ENCODE peak calls at places on chromosomes 3 and 15, in seven cellular contexts. One of them, this sample, is unnamed. For H3K4me1, the result is how much of the 10 kb centered on the place peaks cover.

GRCh38 chr3:124273651-124274050 is 281.7 kb upstream of the ROPN1 start:
- DNase-seq in K562: no peak
- DNase-seq in HCT116: no peak
- DNase-seq in GM12878: no peak
- DNase-seq in H1: no peak
- DNase-seq in SK-N-SH: no peak
- DNase-seq in HepG2: no peak
- DNase-seq in this sample: no peak

GRCh38 chr3:112233083-112233482 is 60.9 kb downstream of the SLC9C1 start:
- DNase-seq in K562: no peak
- DNase-seq in HCT116: no peak
- DNase-seq in GM12878: no peak
- DNase-seq in H1: no peak
- DNase-seq in SK-N-SH: no peak
- DNase-seq in HepG2: no peak
- DNase-seq in this sample: no peak

GRCh38 chr15:89958107-89958805 is 42.9 kb upstream of the ZNF710 start:
- DNase-seq in K562: no peak
- DNase-seq in HCT116: no peak
- DNase-seq in GM12878: no peak
- DNase-seq in H1: no peak
- DNase-seq in SK-N-SH: no peak
- DNase-seq in HepG2: peak
- DNase-seq in this sample: no peak

GRCh38 chr3:16173696-16174355 is 654 bp upstream of the GALNT15 start:
- DNase-seq in K562: no peak
- DNase-seq in HCT116: no peak
- DNase-seq in GM12878: no peak
- DNase-seq in H1: no peak
- DNase-seq in SK-N-SH: no peak
- DNase-seq in HepG2: no peak
- DNase-seq in this sample: no peak

GRCh38 chr3:136883967-136884720 is 22.1 kb downstream of the NCK1 start:
- DNase-seq in K562: no peak
- DNase-seq in HCT116: no peak
- DNase-seq in GM12878: no peak
- DNase-seq in H1: no peak
- DNase-seq in SK-N-SH: no peak
- DNase-seq in HepG2: no peak
- DNase-seq in this sample: no peak

GRCh38 chr3:12507871-12508281 is 23.6 kb downstream of the TSEN2 start:
- DNase-seq in K562: no peak
- DNase-seq in HCT116: no peak
- DNase-seq in GM12878: no peak
- DNase-seq in H1: no peak
- DNase-seq in SK-N-SH: peak
- DNase-seq in HepG2: no peak
- DNase-seq in this sample: no peak

GRCh38 chr15:92650256-92650655 is 5.3 kb downstream of the FAM174B start:
- DNase-seq in K562: no peak
- DNase-seq in HCT116: no peak
- DNase-seq in GM12878: no peak
- DNase-seq in H1: no peak
- DNase-seq in SK-N-SH: no peak
- DNase-seq in HepG2: no peak
- DNase-seq in this sample: no peak

GRCh38 chr3:122941233-122942206 is 86.0 kb downstream of the SEMA5B start:
- DNase-seq in K562: no peak
- DNase-seq in HCT116: no peak
- DNase-seq in GM12878: no peak
- DNase-seq in H1: no peak
- DNase-seq in SK-N-SH: no peak
- DNase-seq in HepG2: no peak
- DNase-seq in this sample: no peak

GRCh38 chr15:72197460-72198409 is at the start of gene GRAMD2A:
- DNase-seq in K562: peak
- DNase-seq in HCT116: peak
- DNase-seq in GM12878: no peak
- DNase-seq in H1: peak
- DNase-seq in SK-N-SH: peak
- DNase-seq in HepG2: no peak
- DNase-seq in this sample: no peak

GRCh38 chr3:138389841-138390581 is 41.6 kb downstream of the MRAS start:
- DNase-seq in K562: no peak
- DNase-seq in HCT116: peak
- DNase-seq in GM12878: no peak
- DNase-seq in H1: no peak
- DNase-seq in SK-N-SH: no peak
- DNase-seq in HepG2: peak
- DNase-seq in this sample: peak

GRCh38 chr3:54963621-54964020 is 35.8 kb upstream of the LRTM1 start:
- DNase-seq in K562: no peak
- DNase-seq in HCT116: no peak
- DNase-seq in GM12878: no peak
- DNase-seq in H1: no peak
- DNase-seq in SK-N-SH: no peak
- DNase-seq in HepG2: no peak
- DNase-seq in this sample: no peak

GRCh38 chr3:54966979-54967378 is 39.1 kb upstream of the LRTM1 start:
- DNase-seq in K562: no peak
- DNase-seq in HCT116: no peak
- DNase-seq in GM12878: no peak
- DNase-seq in H1: no peak
- DNase-seq in SK-N-SH: no peak
- DNase-seq in HepG2: no peak
- DNase-seq in this sample: no peak

GRCh38 chr3:54967586-54968244 is 39.9 kb upstream of the LRTM1 start:
- DNase-seq in K562: no peak
- DNase-seq in HCT116: no peak
- DNase-seq in GM12878: no peak
- DNase-seq in H1: no peak
- DNase-seq in SK-N-SH: no peak
- DNase-seq in HepG2: no peak
- DNase-seq in this sample: no peak

GRCh38 chr3:54964081-54964480 is 36.2 kb upstream of the LRTM1 start:
- DNase-seq in K562: no peak
- DNase-seq in HCT116: no peak
- DNase-seq in GM12878: no peak
- DNase-seq in H1: no peak
- DNase-seq in SK-N-SH: no peak
- DNase-seq in HepG2: no peak
- DNase-seq in this sample: no peak

DNA sequence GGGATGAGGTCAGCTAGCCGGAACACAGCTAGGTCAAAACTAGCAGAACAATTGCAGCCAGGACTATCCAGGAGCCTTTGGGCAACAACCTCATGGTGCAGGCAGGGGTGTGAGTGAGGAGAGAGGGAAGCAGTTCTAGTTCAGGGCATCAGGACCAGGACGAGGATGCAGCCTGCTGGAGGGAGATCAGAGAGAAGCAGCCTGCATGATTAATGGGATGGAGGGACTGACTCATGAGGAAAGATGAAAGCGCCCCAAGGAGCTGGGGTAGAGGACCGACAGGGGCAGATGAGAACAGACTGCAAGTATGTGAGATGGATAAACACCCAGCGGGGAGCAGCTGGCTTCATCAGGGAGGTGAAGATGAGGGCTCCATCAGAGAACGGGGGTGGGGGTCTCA is 37.9 kb upstream of the LRTM1 start:
- DNase-seq in K562: no peak
- DNase-seq in HCT116: no peak
- DNase-seq in GM12878: no peak
- DNase-seq in H1: no peak
- DNase-seq in SK-N-SH: no peak
- DNase-seq in HepG2: no peak
- DNase-seq in this sample: no peak
- TF ChIP-seq SIN3A in K562: no peak
- TF ChIP-seq SIN3A in HCT116: no peak
- TF ChIP-seq SIN3A in GM12878: no peak
- TF ChIP-seq SIN3A in H1: no peak
- TF ChIP-seq SIN3A in SK-N-SH: peak
- TF ChIP-seq SIN3A in HepG2: no peak
- TF ChIP-seq SIN3A in this sample: no peak

GRCh38 chr15:66801266-66801665 is 99.2 kb downstream of the SMAD6 start:
- DNase-seq in K562: no peak
- DNase-seq in HCT116: no peak
- DNase-seq in GM12878: no peak
- DNase-seq in H1: no peak
- DNase-seq in SK-N-SH: no peak
- DNase-seq in HepG2: no peak
- DNase-seq in this sample: no peak
- H3K4me1 ChIP-seq in K562: under half
- H3K4me1 ChIP-seq in HCT116: under half
- H3K4me1 ChIP-seq in GM12878: under half
- H3K4me1 ChIP-seq in H1: under half
- H3K4me1 ChIP-seq in SK-N-SH: under half
- H3K4me1 ChIP-seq in HepG2: under half
- H3K4me1 ChIP-seq in this sample: half or more

DNA sequence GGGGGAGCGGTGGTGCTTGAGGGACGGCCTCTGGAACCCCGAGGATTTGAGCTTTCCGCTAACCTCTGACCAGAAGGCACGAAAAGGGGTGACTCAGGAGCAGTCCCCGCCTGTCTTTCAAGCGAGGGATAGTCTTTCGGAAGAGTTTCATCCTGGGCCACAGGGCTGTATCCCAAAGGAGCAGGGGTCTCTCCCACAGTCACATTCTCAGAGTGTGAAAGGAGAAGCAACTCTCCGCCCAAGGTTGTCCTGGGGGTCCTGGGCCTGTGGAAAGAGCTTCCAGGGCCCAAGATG is 1.4 kb upstream of the DUSP7 start:
- DNase-seq in K562: no peak
- DNase-seq in HCT116: no peak
- DNase-seq in GM12878: no peak
- DNase-seq in H1: no peak
- DNase-seq in SK-N-SH: no peak
- DNase-seq in HepG2: no peak
- DNase-seq in this sample: no peak
- H3K4me3 ChIP-seq in K562: no peak
- H3K4me3 ChIP-seq in HCT116: peak
- H3K4me3 ChIP-seq in GM12878: peak
- H3K4me3 ChIP-seq in H1: peak
- H3K4me3 ChIP-seq in SK-N-SH: peak
- H3K4me3 ChIP-seq in HepG2: peak
- H3K4me3 ChIP-seq in this sample: peak

DNA sequence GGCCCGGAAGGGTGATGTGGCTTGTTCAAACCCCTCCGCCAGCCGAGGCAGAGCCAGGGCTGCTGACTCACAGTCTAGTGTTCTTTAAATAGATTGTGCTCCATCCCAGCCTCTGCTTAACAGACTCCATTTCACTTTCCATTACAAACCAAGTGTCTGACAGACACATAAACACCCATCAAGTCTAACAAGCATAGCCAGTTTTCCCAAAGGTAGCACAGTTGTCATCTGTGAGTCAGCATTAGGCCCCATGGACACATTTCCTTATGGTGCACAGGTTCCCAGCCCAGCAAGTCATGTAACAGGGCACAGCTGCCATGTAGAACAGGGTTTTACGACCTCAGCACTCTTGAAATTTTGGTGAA is 109.9 kb upstream of the RAP2B start:
- DNase-seq in K562: peak
- DNase-seq in HCT116: peak
- DNase-seq in GM12878: no peak
- DNase-seq in H1: no peak
- DNase-seq in SK-N-SH: no peak
- DNase-seq in HepG2: peak
- DNase-seq in this sample: peak
- TF ChIP-seq SIN3A in K562: no peak
- TF ChIP-seq SIN3A in HCT116: peak
- TF ChIP-seq SIN3A in GM12878: no peak
- TF ChIP-seq SIN3A in H1: no peak
- TF ChIP-seq SIN3A in SK-N-SH: no peak
- TF ChIP-seq SIN3A in HepG2: no peak
- TF ChIP-seq SIN3A in this sample: no peak

DNA sequence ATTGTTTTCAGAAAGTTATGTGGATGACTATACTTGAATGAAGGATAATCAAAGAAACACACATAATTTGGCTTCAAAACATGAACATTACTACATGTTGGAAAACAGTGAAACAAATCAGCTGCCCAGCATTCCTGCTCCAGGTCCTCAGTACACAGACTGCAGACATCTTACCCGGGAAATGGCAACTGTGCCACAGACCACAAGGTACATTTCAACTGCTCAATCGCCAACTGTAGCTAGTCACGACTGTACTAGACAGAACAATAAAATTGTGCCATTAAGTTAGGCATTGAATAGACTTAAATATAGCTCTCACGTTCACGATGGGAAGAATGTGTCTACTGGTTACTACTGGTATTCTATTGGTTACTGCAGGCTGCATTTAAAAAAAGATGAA is 5.0 kb downstream of the NAA50 start:
- DNase-seq in K562: no peak
- DNase-seq in HCT116: no peak
- DNase-seq in GM12878: no peak
- DNase-seq in H1: no peak
- DNase-seq in SK-N-SH: no peak
- DNase-seq in HepG2: no peak
- DNase-seq in this sample: no peak
- H3K4me1 ChIP-seq in K562: under half
- H3K4me1 ChIP-seq in HCT116: under half
- H3K4me1 ChIP-seq in GM12878: under half
- H3K4me1 ChIP-seq in H1: under half
- H3K4me1 ChIP-seq in SK-N-SH: under half
- H3K4me1 ChIP-seq in HepG2: half or more
- H3K4me1 ChIP-seq in this sample: half or more